ENCODE peak calls at places on chromosomes 12 and 14, in four cellular contexts. One of them, this sample, is unnamed.

GRCh38 chr14:100554082-100554677 is 33.0 kb downstream of the BEGAIN start:
- DNase-seq in GM23338: no peak
- DNase-seq in occipital lobe: no peak
- DNase-seq in astrocyte of the hippocampus: no peak
- DNase-seq in this sample: peak

GRCh38 chr14:27727371-27727770 is 1039.2 kb upstream of the FOXG1 start:
- DNase-seq in GM23338: no peak
- DNase-seq in occipital lobe: no peak
- DNase-seq in astrocyte of the hippocampus: no peak
- DNase-seq in this sample: no peak

GRCh38 chr14:26595922-26596721 is 1.7 kb downstream of the NOVA1 start:
- DNase-seq in GM23338: no peak
- DNase-seq in occipital lobe: no peak
- DNase-seq in astrocyte of the hippocampus: peak
- DNase-seq in this sample: no peak

GRCh38 chr12:92134638-92135274 is 10.9 kb downstream of the BTG1 start:
- DNase-seq in GM23338: no peak
- DNase-seq in occipital lobe: no peak
- DNase-seq in astrocyte of the hippocampus: peak
- DNase-seq in this sample: peak

GRCh38 chr14:63717704-63718103 is 10.2 kb downstream of the SGPP1 start:
- DNase-seq in GM23338: peak
- DNase-seq in occipital lobe: no peak
- DNase-seq in astrocyte of the hippocampus: peak
- DNase-seq in this sample: no peak

GRCh38 chr14:104423715-104424405 is 155.7 kb upstream of the C14orf180 start:
- DNase-seq in GM23338: no peak
- DNase-seq in occipital lobe: no peak
- DNase-seq in astrocyte of the hippocampus: no peak
- DNase-seq in this sample: no peak

GRCh38 chr12:7079826-7080125 is 12.5 kb downstream of the C1R start:
- DNase-seq in GM23338: no peak
- DNase-seq in occipital lobe: no peak
- DNase-seq in astrocyte of the hippocampus: peak
- DNase-seq in this sample: peak

GRCh38 chr14:68506021-68506644 is 286.7 kb downstream of the ZFP36L1 start:
- DNase-seq in GM23338: peak
- DNase-seq in occipital lobe: no peak
- DNase-seq in astrocyte of the hippocampus: peak
- DNase-seq in this sample: peak

GRCh38 chr12:26751179-26751578 is 81.8 kb downstream of the ITPR2 start:
- DNase-seq in GM23338: no peak
- DNase-seq in occipital lobe: no peak
- DNase-seq in astrocyte of the hippocampus: no peak
- DNase-seq in this sample: no peak

GRCh38 chr14:106442857-106443256 is 916.5 kb downstream of the TMEM121 start:
- DNase-seq in GM23338: no peak
- DNase-seq in occipital lobe: no peak
- DNase-seq in astrocyte of the hippocampus: no peak
- DNase-seq in this sample: peak